ENCODE peak calls at places on chromosomes 7 and 10, in four cellular contexts. X is stimulated activated naive CD8-positive, alpha-beta T cell treated with anti-CD3 and anti-CD28 coated beads, Interleukin-15, Interleukin-2, amounts not matched to agents 100 U/mL and 50 U/mL, for 24 hours; Q is GM04504; D is putamen. I is an unnamed sample.

GRCh38 chr10:132665946-132666732 is 119.8 kb downstream of the NKX6-2 start:
- DNase-seq in D (no peak), X (peak), Q (peak), I (no peak)

GRCh38 chr10:2716596-2716995 is 350.8 kb upstream of the PFKP start:
- DNase-seq in D (no peak), Q (no peak), X (no peak), I (no peak)

GRCh38 chr10:71256661-71257030 is 44.3 kb downstream of the UNC5B start:
- DNase-seq in D (no peak), Q (no peak), X (no peak), I (no peak)

GRCh38 chr10:99285846-99286245 is 43.3 kb upstream of the CNNM1 start:
- DNase-seq in X (no peak), D (no peak), Q (no peak), I (no peak)

GRCh38 chr7:44217133-44217714 is 16.4 kb downstream of the YKT6 start:
- DNase-seq in X (no peak), D (no peak), Q (no peak), I (no peak)

GRCh38 chr10:79353000-79353406 is 5.7 kb downstream of the PPIF start:
- DNase-seq in X (no peak), D (no peak), Q (no peak), I (no peak)

GRCh38 chr7:105594034-105594433 is 12.7 kb upstream of the EFCAB10 start:
- DNase-seq in Q (no peak), D (no peak), X (no peak), I (no peak)

GRCh38 chr10:95246582-95247051 is 44.2 kb downstream of the PDLIM1 start:
- DNase-seq in D (peak), Q (no peak), X (peak), I (peak)

GRCh38 chr10:78335691-78336401 is 302.2 kb downstream of the RPS24 start:
- DNase-seq in Q (no peak), D (peak), X (no peak), I (no peak)

GRCh38 chr7:46930336-46930735 is 651.6 kb downstream of the TNS3 start:
- DNase-seq in X (no peak), D (no peak), Q (peak), I (no peak)

GRCh38 chr10:130020651-130021372 is 56.7 kb upstream of the EBF3 start:
- DNase-seq in D (no peak), X (no peak), Q (no peak), I (no peak)

GRCh38 chr7:904847-905246 is 28.5 kb downstream of the GET4 start:
- DNase-seq in Q (no peak), X (no peak), D (no peak), I (no peak)

GRCh38 chr10:30466466-30466865 is 32.5 kb downstream of the MAP3K8 start:
- DNase-seq in D (no peak), X (no peak), Q (no peak), I (no peak)

GRCh38 chr10:74432841-74433594 is 282.0 kb downstream of the ADK start:
- DNase-seq in X (no peak), Q (peak), D (no peak), I (no peak)

GRCh38 chr7:66255533-66256100 is 50.5 kb downstream of the TPST1 start:
- DNase-seq in D (no peak), Q (no peak), X (no peak), I (no peak)

GRCh38 chr7:78747568-78747967 is 705.9 kb downstream of the MAGI2 start:
- DNase-seq in X (no peak), Q (no peak), D (no peak), I (no peak)

GRCh38 chr7:17289074-17289665 is 9.3 kb upstream of the AHR start:
- DNase-seq in Q (no peak), X (no peak), D (no peak), I (no peak)

GRCh38 chr10:16116404-16117304 is 256.3 kb upstream of the MINDY3 start:
- DNase-seq in D (no peak), Q (peak), X (peak), I (no peak)

GRCh38 chr10:3666525-3667302 is 118.3 kb downstream of the KLF6 start:
- DNase-seq in X (peak), Q (no peak), D (no peak), I (peak)

GRCh38 chr10:103666109-103666508 is 172.6 kb downstream of the NEURL1 start:
- DNase-seq in Q (no peak), X (no peak), D (no peak), I (no peak)

GRCh38 chr10:470339-471003 is 219.0 kb downstream of the DIP2C start:
- DNase-seq in X (peak), D (no peak), Q (no peak), I (peak)

GRCh38 chr10:9331583-9332008 is 1277.1 kb downstream of the GATA3 start:
- DNase-seq in Q (peak), D (peak), X (no peak), I (no peak)

GRCh38 chr10:13998090-13998838 is 332.5 kb downstream of the FRMD4A start:
- DNase-seq in X (no peak), D (no peak), Q (no peak), I (no peak)

GRCh38 chr10:122847782-122848604 is 2.3 kb upstream of the CUZD1 start:
- DNase-seq in D (no peak), Q (no peak), X (no peak), I (no peak)

GRCh38 chr10:26524161-26524831 is 86.2 kb downstream of the APBB1IP start:
- DNase-seq in Q (no peak), X (no peak), D (no peak), I (no peak)

GRCh38 chr7:234041-234711 is 41.8 kb downstream of the FAM20C start:
- DNase-seq in D (no peak), X (no peak), Q (peak), I (no peak)

GRCh38 chr7:17506090-17506489 is 207.6 kb downstream of the AHR start:
- DNase-seq in Q (no peak), X (no peak), D (no peak), I (no peak)

GRCh38 chr7:91694221-91694856 is 186.2 kb downstream of the MTERF1 start:
- DNase-seq in Q (no peak), X (no peak), D (peak), I (no peak)

GRCh38 chr7:74275401-74275881 is 13.8 kb upstream of the CLIP2 start:
- DNase-seq in D (no peak), Q (no peak), X (no peak), I (no peak)

GRCh38 chr7:97298561-97298960 is 181.1 kb downstream of the SDHAF3 start:
- DNase-seq in D (no peak), Q (no peak), X (no peak), I (no peak)

GRCh38 chr7:94375167-94375566 is 19.5 kb upstream of the COL1A2 start:
- DNase-seq in Q (peak), D (no peak), X (no peak), I (no peak)

GRCh38 chr10:74029943-74030342 is 32.0 kb downstream of the VCL start:
- DNase-seq in Q (no peak), D (no peak), X (no peak), I (no peak)

GRCh38 chr7:128743112-128743772 is 4.1 kb downstream of the CALU start:
- DNase-seq in X (no peak), D (no peak), Q (no peak), I (no peak)

GRCh38 chr7:132760241-132760616 is 184.0 kb upstream of the PLXNA4 start:
- DNase-seq in D (no peak), Q (no peak), X (no peak), I (no peak)

GRCh38 chr7:101631224-101631714 is 2.2 kb upstream of the MYL10 start:
- DNase-seq in D (no peak), Q (no peak), X (no peak), I (no peak)

GRCh38 chr10:18822156-18822555 is 162.9 kb downstream of the ARL5B start:
- DNase-seq in D (no peak), Q (no peak), X (no peak), I (no peak)

GRCh38 chr7:45067582-45067981 is 21.2 kb downstream of the NACAD start:
- DNase-seq in X (no peak), Q (no peak), D (no peak), I (no peak)